ENCODE peak calls at places on chromosomes 3 and 15, in five cellular contexts. Q, K, F, I and W are unnamed samples.

GRCh38 chr3:114144909-114145688 is 33.8 kb downstream of the DRD3 start:
- DNase-seq in Q (no peak), F (no peak), I (no peak), K (peak), W (peak)

GRCh38 chr15:97567411-97567810 is 393.1 kb upstream of the ARRDC4 start:
- DNase-seq in I (no peak), F (no peak), Q (no peak), K (no peak), W (no peak)

GRCh38 chr15:70617076-70617910 is 146.1 kb downstream of the UACA start:
- DNase-seq in K (no peak), I (no peak), F (no peak), Q (no peak), W (no peak)

GRCh38 chr3:22115581-22115980 is 364.6 kb upstream of the ZNF385D start:
- DNase-seq in I (no peak), Q (no peak), F (no peak), K (no peak), W (no peak)

GRCh38 chr3:197951392-197951990 is 1.5 kb downstream of the RPL35A start:
- DNase-seq in K (no peak), Q (no peak), I (no peak), F (no peak), W (no peak)

GRCh38 chr3:72011495-72011894 is 226.5 kb upstream of the PROK2 start:
- DNase-seq in I (no peak), Q (no peak), F (no peak), K (no peak), W (no peak)

GRCh38 chr3:100737334-100737733 is 28.0 kb downstream of the TFG start:
- DNase-seq in F (peak), I (no peak), Q (no peak), K (no peak), W (no peak)

GRCh38 chr3:16417945-16418739 is 95.4 kb downstream of the RFTN1 start:
- DNase-seq in Q (no peak), I (no peak), K (no peak), F (no peak), W (no peak)

GRCh38 chr3:23324745-23325144 is 121.6 kb downstream of the UBE2E2 start:
- DNase-seq in K (no peak), F (peak), I (no peak), Q (no peak), W (no peak)

GRCh38 chr3:114796796-114797195 is 350.3 kb downstream of the ZBTB20 start:
- DNase-seq in Q (no peak), K (no peak), F (no peak), I (no peak), W (no peak)